ENCODE peak calls at places on chromosome 17, in four cellular contexts. E is IMR-90; Y is ovary; I is CD8-positive, alpha-beta T cell. Q is an unnamed sample.

GRCh38 chr17:66645259-66645658 is 189.7 kb upstream of the CACNG5 start:
- DNase-seq in E (no peak), Y (no peak), I (no peak), Q (no peak)

GRCh38 chr17:72927760-72928159 is 164.7 kb downstream of the SLC39A11 start:
- DNase-seq in E (no peak), Y (no peak), I (no peak), Q (no peak)

GRCh38 chr17:81538651-81539570 is 10.7 kb downstream of the FSCN2 start:
- DNase-seq in E (no peak), Y (no peak), I (no peak), Q (no peak)

GRCh38 chr17:4497101-4497824 is 1.4 kb upstream of the SPNS2 start:
- DNase-seq in E (peak; percentile 52), Y (no peak), I (no peak), Q (peak; percentile 35)

GRCh38 chr17:78972507-78973105 is 7.1 kb downstream of the LGALS3BP start:
- DNase-seq in E (no peak), Y (peak; percentile 35), I (no peak), Q (no peak)

GRCh38 chr17:18187226-18187625 is 3.6 kb downstream of the ALKBH5 start:
- DNase-seq in E (no peak), Y (no peak), I (no peak), Q (no peak)

GRCh38 chr17:9987779-9988585 is 82.9 kb upstream of the RCVRN start:
- DNase-seq in E (peak; percentile 21), Y (peak; percentile 39), I (peak; percentile 54), Q (no peak)

GRCh38 chr17:32971171-32971570 is 20.5 kb upstream of the SPACA3 start:
- DNase-seq in E (no peak), Y (no peak), I (no peak), Q (peak; percentile 89)

GRCh38 chr17:8586766-8587165 is 43.8 kb downstream of the MYH10 start:
- DNase-seq in E (no peak), Y (no peak), I (no peak), Q (peak; percentile 64)

GRCh38 chr17:73645050-73645871 is 1.0 kb upstream of the SDK2 start:
- DNase-seq in E (no peak), Y (peak; percentile 26), I (peak; percentile 78), Q (peak; percentile 32)

GRCh38 chr17:56833023-56833811 is 503 bp downstream of the C17orf67 start:
- DNase-seq in E (peak; percentile 58), Y (peak; percentile 66), I (peak; percentile 78), Q (peak; percentile 63)

GRCh38 chr17:67374329-67375053 is 2.6 kb upstream of the PITPNC1 start:
- DNase-seq in E (peak; percentile 83), Y (peak; percentile 88), I (peak; percentile 92), Q (peak; percentile 66)

GRCh38 chr17:28854457-28855382 is at the start of gene ERAL1:
- DNase-seq in E (peak; percentile 86), Y (peak; percentile 78), I (peak; percentile 85), Q (peak; percentile 84)

DNA sequence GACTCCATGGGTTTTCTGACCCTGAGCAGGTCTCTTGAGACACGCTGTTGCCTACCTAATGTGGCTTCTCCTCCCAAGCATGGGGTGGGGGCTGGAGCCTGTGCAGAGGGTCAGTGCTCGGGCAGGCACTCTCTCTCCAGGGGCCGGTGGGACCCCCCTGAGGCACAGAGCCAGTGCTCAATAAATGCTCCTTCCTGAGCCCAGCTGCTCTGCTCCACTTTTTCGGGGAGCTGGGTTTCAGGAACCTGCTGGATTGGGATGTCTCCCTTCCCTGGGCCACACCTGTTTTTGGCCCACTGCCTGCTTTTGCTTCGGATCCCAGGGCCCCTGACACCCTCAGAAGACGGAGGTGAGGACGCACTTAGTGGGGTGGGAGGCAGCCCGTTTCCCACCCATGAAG is 1.3 kb upstream of the TRIM65 start:
- DNase-seq in E (no peak), Y (no peak), I (no peak), Q (no peak)
- TF ChIP-seq CTCF in E (no peak), Y (no peak), I (no peak), Q (no peak)

DNA sequence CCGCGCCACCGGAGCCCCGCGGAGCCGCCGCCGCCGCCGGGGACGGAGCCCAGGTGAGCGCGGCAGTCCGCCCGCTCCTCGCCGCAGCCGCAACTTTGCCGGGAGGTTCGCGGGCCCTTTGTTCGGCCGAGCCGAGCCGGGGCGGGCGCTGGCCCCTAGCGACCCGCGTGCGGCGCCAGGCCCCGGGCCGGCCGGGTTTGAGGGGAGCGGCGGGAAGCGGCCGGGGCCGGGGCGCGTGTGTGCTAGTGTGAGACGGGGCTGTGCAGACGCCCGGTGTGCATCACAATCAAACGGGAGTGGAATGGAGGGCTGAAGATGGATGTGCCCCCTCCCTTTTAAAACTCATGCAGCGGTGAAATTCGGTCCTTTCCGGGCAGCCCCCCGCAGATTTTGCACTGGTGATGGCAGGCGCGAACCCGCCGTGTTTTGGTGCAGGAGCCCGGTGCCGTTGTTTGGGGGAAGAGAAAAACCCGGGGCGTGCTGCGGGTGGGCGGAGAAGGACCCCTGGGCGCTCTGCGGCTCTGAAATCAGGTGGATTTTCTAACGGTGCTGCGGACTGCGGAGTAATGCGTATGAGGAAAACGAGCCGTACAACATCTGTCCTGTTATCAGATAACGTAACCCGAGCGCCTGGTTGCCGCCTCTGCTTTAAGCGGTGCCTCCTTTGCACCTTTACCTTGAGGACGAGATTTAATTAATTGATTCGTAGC is 868 bp downstream of the TNRC6C start:
- DNase-seq in E (peak; percentile 19), Y (peak; percentile 34), I (peak; percentile 66), Q (peak; percentile 20)
- H3K27me3 ChIP-seq in E (peaks cover 27% of the 10 kb centered on the region), Y (no peaks in the 10 kb centered on the region), I (no peaks in the 10 kb centered on the region), Q (peaks cover 10% of the 10 kb centered on the region)

DNA sequence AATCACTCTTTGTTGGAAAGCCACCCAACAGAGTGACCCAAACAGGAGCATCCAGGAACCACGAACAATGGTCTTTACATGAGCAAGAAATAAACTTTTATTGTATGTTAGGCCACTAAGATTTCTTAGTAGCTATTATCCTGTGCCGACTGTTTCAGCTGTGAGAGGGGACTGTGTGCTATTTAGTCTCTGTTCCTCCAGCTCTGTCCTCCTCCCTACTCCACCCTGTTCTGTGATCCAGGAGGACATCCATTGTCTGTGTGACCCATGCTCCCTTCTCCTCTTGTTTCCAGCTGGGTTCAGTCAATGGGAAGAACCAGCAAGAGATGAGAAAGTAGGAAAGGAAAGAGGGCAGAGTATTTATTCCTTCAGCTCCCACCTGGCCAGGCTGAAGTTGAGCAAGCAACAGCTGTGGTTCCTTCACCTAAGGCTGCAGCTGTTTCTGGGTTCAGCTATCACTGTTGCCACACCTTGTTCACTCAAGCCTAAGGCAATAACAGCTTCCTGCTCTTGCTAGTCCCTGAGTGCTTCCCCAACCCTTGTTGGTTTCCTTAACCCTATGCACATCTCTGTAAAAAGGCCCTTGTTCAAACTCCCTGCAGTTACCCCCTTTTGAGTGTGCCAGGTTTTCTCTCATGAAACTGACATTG is 14.9 kb upstream of the B4GALNT2 start:
- DNase-seq in E (no peak), Y (no peak), I (no peak), Q (peak; percentile 78)
- TF ChIP-seq CTCF in E (no peak), Y (no peak), I (no peak), Q (no peak)

GRCh38 chr17:2880050-2880449 is 83.8 kb downstream of the RAP1GAP2 start:
- DNase-seq in E (no peak), Y (no peak), I (no peak), Q (no peak)

GRCh38 chr17:2885751-2886150 is 89.5 kb downstream of the RAP1GAP2 start:
- DNase-seq in E (no peak), Y (no peak), I (no peak), Q (no peak)

GRCh38 chr17:2881295-2881694 is 85.1 kb downstream of the RAP1GAP2 start:
- DNase-seq in E (no peak), Y (no peak), I (no peak), Q (no peak)

GRCh38 chr17:2878751-2879254 is 82.6 kb downstream of the RAP1GAP2 start:
- DNase-seq in E (no peak), Y (no peak), I (no peak), Q (no peak)

DNA sequence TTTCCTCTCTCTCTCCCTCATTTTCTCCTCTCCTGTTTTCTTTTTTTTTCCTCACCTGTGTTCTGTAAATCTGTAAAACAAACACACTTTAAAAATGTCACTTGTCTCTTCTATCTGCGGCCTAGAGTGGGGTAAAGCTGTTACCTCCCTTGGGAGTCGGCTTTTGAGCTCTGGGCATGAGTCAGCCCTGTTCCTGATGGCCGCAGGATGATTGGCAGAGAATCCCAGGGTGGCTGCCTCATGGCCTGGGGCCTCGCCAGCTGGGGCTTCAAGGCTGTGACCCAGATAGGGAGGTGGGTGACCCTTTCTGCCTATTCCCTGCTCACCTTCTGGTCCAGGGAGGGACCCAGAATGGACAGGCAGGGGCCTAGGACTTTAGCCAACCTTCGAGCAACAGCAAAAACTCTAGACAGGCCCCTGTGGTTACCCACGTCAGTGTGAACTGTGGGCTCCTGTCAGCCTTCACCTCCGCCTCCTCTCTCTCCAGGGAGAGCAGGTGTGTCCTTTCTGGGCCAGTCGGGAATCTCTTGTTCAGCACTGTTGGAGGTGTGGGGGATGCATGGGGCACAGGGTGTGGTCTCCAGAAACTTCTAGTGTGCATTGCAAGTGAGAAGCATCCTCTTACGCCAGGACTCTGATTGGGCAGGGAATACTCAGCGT is 87.4 kb downstream of the RAP1GAP2 start:
- DNase-seq in E (peak; percentile 62), Y (no peak), I (no peak), Q (peak; percentile 44)
- H3K27me3 ChIP-seq in E (no peaks in the 10 kb centered on the region), Y (no peaks in the 10 kb centered on the region), I (no peaks in the 10 kb centered on the region), Q (no peaks in the 10 kb centered on the region)

GRCh38 chr17:43995150-43995471 is 9.3 kb upstream of the NAGS start:
- DNase-seq in E (no peak), Y (no peak), I (no peak), Q (no peak)
- TF ChIP-seq CTCF in E (no peak), Y (no peak), I (peak; percentile 33), Q (no peak)